ENCODE peak calls at places on chromosomes 16 and 17, in four cellular contexts. One of them, this sample, is unnamed.

GRCh38 chr17:41724476-41725030 is 9.9 kb downstream of the HAP1 start:
- DNase-seq in AG04450: no peak
- DNase-seq in transverse colon: no peak
- DNase-seq in GM12891: no peak
- DNase-seq in this sample: no peak

GRCh38 chr17:31802502-31802901 is 56.5 kb downstream of the COPRS start:
- DNase-seq in GM12891: no peak
- DNase-seq in transverse colon: no peak
- DNase-seq in AG04450: no peak
- DNase-seq in this sample: no peak

GRCh38 chr17:32123782-32124181 is 18.5 kb upstream of the RHOT1 start:
- DNase-seq in transverse colon: no peak
- DNase-seq in AG04450: no peak
- DNase-seq in GM12891: no peak
- DNase-seq in this sample: no peak

GRCh38 chr17:7363311-7363710 is 8.4 kb downstream of the TMEM95 start:
- DNase-seq in GM12891: no peak
- DNase-seq in transverse colon: no peak
- DNase-seq in AG04450: no peak
- DNase-seq in this sample: no peak

GRCh38 chr17:43578699-43579569 is 32.8 kb upstream of the ETV4 start:
- DNase-seq in transverse colon: no peak
- DNase-seq in GM12891: no peak
- DNase-seq in AG04450: no peak
- DNase-seq in this sample: no peak

GRCh38 chr16:87499189-87499486 is 6.3 kb upstream of the ZCCHC14 start:
- DNase-seq in GM12891: no peak
- DNase-seq in AG04450: peak; percentile 56
- DNase-seq in transverse colon: no peak
- DNase-seq in this sample: no peak

GRCh38 chr16:70553645-70554044 is 30.0 kb downstream of the SF3B3 start:
- DNase-seq in transverse colon: no peak
- DNase-seq in GM12891: no peak
- DNase-seq in AG04450: peak; percentile 85
- DNase-seq in this sample: no peak

GRCh38 chr17:49850772-49851386 is 3.0 kb upstream of the TAC4 start:
- DNase-seq in AG04450: no peak
- DNase-seq in GM12891: no peak
- DNase-seq in transverse colon: no peak
- DNase-seq in this sample: no peak

GRCh38 chr16:66335704-66336329 is 30.7 kb upstream of the CDH5 start:
- DNase-seq in GM12891: no peak
- DNase-seq in AG04450: peak; percentile 60
- DNase-seq in transverse colon: peak; percentile 18
- DNase-seq in this sample: no peak

GRCh38 chr16:89108412-89108811 is 14.8 kb downstream of the ACSF3 start:
- DNase-seq in transverse colon: no peak
- DNase-seq in GM12891: no peak
- DNase-seq in AG04450: no peak
- DNase-seq in this sample: no peak

GRCh38 chr16:51813609-51814008 is 662.5 kb upstream of the SALL1 start:
- DNase-seq in transverse colon: no peak
- DNase-seq in AG04450: no peak
- DNase-seq in GM12891: no peak
- DNase-seq in this sample: no peak

GRCh38 chr17:76397687-76398522 is 13.5 kb downstream of the SPHK1 start:
- DNase-seq in transverse colon: peak; percentile 91
- DNase-seq in AG04450: peak; percentile 77
- DNase-seq in GM12891: peak; percentile 85
- DNase-seq in this sample: peak; percentile 86

GRCh38 chr17:27559996-27560481 is 70.9 kb upstream of the LGALS9 start:
- DNase-seq in GM12891: no peak
- DNase-seq in transverse colon: peak; percentile 39
- DNase-seq in AG04450: peak; percentile 75
- DNase-seq in this sample: peak; percentile 10

GRCh38 chr17:51064061-51064735 is 56.5 kb downstream of the SPAG9 start:
- DNase-seq in AG04450: no peak
- DNase-seq in transverse colon: no peak
- DNase-seq in GM12891: no peak
- DNase-seq in this sample: no peak

GRCh38 chr17:42340691-42341127 is 47.5 kb downstream of the STAT3 start:
- DNase-seq in transverse colon: no peak
- DNase-seq in GM12891: no peak
- DNase-seq in AG04450: no peak
- DNase-seq in this sample: no peak

GRCh38 chr16:2845116-2845515 is 12.9 kb downstream of the PRSS22 start:
- DNase-seq in GM12891: no peak
- DNase-seq in AG04450: no peak
- DNase-seq in transverse colon: no peak
- DNase-seq in this sample: no peak

GRCh38 chr17:64040201-64040600 is 19.8 kb upstream of the ICAM2 start:
- DNase-seq in AG04450: no peak
- DNase-seq in GM12891: no peak
- DNase-seq in transverse colon: peak; percentile 27
- DNase-seq in this sample: no peak